ENCODE peak calls at places on chromosomes 13 and 19, in eight cellular contexts. R, M, Z, C, G, U, P and T are unnamed samples.

GRCh38 chr13:23986619-23987018 is 89.3 kb upstream of the C1QTNF9B start:
- DNase-seq in R (no peak), M (no peak), Z (no peak), C (peak), G (no peak), U (no peak), P (no peak), T (no peak)

GRCh38 chr19:17339088-17339741 is 1.9 kb downstream of the GTPBP3 start:
- DNase-seq in R (no peak), M (no peak), Z (no peak), C (no peak), G (peak), U (no peak), P (no peak), T (no peak)

GRCh38 chr19:49149652-49150105 is 5.5 kb downstream of the HRC start:
- DNase-seq in R (peak), M (no peak), Z (no peak), C (peak), G (no peak), U (no peak), P (no peak), T (peak)

GRCh38 chr13:80508031-80508430 is 167.1 kb upstream of the SPRY2 start:
- DNase-seq in R (no peak), M (no peak), Z (no peak), C (no peak), G (no peak), U (no peak), P (no peak), T (no peak)

GRCh38 chr13:51241720-51242119 is 19.5 kb downstream of the FAM124A start:
- DNase-seq in R (no peak), M (no peak), Z (no peak), C (peak), G (no peak), U (no peak), P (no peak), T (no peak)

GRCh38 chr19:17780781-17781180 is 14.2 kb upstream of the B3GNT3 start:
- DNase-seq in R (no peak), M (no peak), Z (no peak), C (no peak), G (no peak), U (no peak), P (no peak), T (no peak)

GRCh38 chr13:55341891-55342290 is 1798.8 kb upstream of the PRR20A start:
- DNase-seq in R (no peak), M (no peak), Z (no peak), C (no peak), G (no peak), U (no peak), P (no peak), T (no peak)

GRCh38 chr13:32969516-32969941 is 46.7 kb upstream of the KL start:
- DNase-seq in R (no peak), M (no peak), Z (no peak), C (peak), G (no peak), U (no peak), P (no peak), T (no peak)

GRCh38 chr19:31064486-31064885 is 284.8 kb downstream of the TSHZ3 start:
- DNase-seq in R (no peak), M (peak), Z (no peak), C (no peak), G (no peak), U (no peak), P (no peak), T (no peak)

GRCh38 chr13:107834717-107835116 is 380.6 kb downstream of the LIG4 start:
- DNase-seq in R (no peak), M (no peak), Z (no peak), C (peak), G (no peak), U (no peak), P (no peak), T (no peak)

GRCh38 chr19:7968008-7968795 is 24.7 kb upstream of the TIMM44 start:
- DNase-seq in R (no peak), M (no peak), Z (no peak), C (no peak), G (no peak), U (no peak), P (no peak), T (no peak)

GRCh38 chr19:7965259-7965841 is 21.9 kb upstream of the TIMM44 start:
- DNase-seq in R (no peak), M (no peak), Z (no peak), C (no peak), G (no peak), U (no peak), P (no peak), T (no peak)

GRCh38 chr19:7963566-7963965 is 20.1 kb upstream of the TIMM44 start:
- DNase-seq in R (no peak), M (no peak), Z (no peak), C (no peak), G (no peak), U (no peak), P (no peak), T (no peak)

GRCh38 chr19:7968796-7969559 is 25.5 kb upstream of the TIMM44 start:
- DNase-seq in R (no peak), M (no peak), Z (no peak), C (no peak), G (no peak), U (no peak), P (no peak), T (no peak)

GRCh38 chr19:7965921-7966665 is 22.6 kb upstream of the TIMM44 start:
- DNase-seq in R (no peak), M (no peak), Z (no peak), C (no peak), G (no peak), U (no peak), P (no peak), T (no peak)
- H3K27ac ChIP-seq in R (no peak), M (no peak), Z (no peak), C (no peak), G (no peak), U (no peak), P (no peak), T (no peak)

DNA sequence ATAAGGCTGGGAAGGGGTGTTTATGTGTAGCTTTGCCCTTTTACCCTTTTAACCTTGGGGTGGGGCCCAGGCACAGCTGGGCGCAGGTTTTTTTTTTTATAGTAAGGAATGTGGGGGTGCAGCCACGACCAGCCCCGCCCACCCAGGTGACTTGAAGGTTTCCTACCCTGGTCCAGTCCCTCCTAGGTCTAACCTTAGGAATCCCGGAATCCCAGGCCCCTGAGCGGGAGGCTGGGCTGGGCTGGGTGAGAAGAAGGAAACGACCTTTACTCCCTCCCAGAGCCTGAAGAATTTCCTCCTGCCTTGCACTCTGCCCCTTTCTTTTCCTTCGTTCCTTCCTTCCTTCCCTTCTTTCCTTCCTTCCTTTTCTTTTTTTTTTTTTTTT is 12.3 kb downstream of the TJP3 start:
- DNase-seq in R (no peak), M (no peak), Z (no peak), C (no peak), G (no peak), U (no peak), P (no peak), T (no peak)
- H3K27ac ChIP-seq in R (no peak), M (no peak), Z (no peak), C (no peak), G (no peak), U (no peak), P (no peak), T (no peak)

DNA sequence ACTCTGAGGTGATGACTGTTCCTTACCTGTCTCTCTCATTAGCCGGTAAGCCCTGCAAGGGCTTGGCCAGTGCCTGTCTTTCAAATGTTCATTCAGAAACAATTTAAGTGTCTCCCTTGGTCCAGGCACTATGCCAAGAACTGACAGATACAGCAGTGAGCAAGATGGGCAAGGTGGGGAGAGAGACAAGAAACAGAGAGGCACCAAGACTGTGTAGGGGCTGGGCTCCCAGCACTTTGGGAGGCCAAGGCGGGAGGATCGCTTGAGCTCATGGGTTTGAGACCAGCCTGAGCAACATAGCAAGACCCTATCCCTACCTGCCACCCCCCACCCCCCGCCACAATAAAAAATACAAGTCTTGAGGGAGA is 1.3 kb upstream of the CCNE1 start:
- DNase-seq in R (no peak), M (peak), Z (no peak), C (no peak), G (peak), U (no peak), P (no peak), T (no peak)
- H3K27ac ChIP-seq in R (peak), M (no peak), Z (no peak), C (peak), G (peak), U (no peak), P (no peak), T (no peak)

GRCh38 chr19:45526971-45527370 is 19.7 kb downstream of the VASP start:
- DNase-seq in R (no peak), M (no peak), Z (no peak), C (no peak), G (no peak), U (no peak), P (no peak), T (no peak)
- H3K27ac ChIP-seq in R (peak), M (no peak), Z (no peak), C (no peak), G (peak), U (peak), P (no peak), T (no peak)

GRCh38 chr19:16085115-16085514 is 8.8 kb downstream of the TPM4 start:
- DNase-seq in R (no peak), M (no peak), Z (no peak), C (peak), G (no peak), U (no peak), P (no peak), T (no peak)

GRCh38 chr19:16088351-16088984 is 12.2 kb downstream of the TPM4 start:
- DNase-seq in R (no peak), M (no peak), Z (no peak), C (peak), G (no peak), U (no peak), P (no peak), T (no peak)

GRCh38 chr19:16088985-16089846 is 12.9 kb downstream of the TPM4 start:
- DNase-seq in R (no peak), M (no peak), Z (no peak), C (no peak), G (no peak), U (no peak), P (no peak), T (no peak)

GRCh38 chr19:16084067-16084685 is 7.9 kb downstream of the TPM4 start:
- DNase-seq in R (no peak), M (no peak), Z (no peak), C (no peak), G (no peak), U (no peak), P (no peak), T (no peak)

DNA sequence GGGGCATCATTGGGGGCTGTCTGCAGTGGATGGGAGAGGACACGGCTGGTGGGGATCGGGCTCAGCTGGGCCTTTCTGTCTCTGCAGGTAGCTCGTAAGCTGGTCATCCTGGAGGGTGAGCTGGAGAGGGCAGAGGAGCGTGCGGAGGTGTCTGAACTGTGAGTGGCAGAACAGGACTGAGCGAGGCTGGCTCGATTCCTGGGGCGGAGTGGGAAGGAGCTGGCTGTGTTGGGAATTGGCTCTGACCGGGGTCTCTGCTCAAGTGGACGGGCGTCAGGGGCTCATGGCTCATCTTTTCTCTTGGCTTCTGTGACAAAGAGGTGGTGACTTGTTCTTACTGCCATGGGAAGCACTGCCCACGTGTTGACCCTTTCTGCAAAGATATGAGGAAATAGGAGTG is 11.6 kb downstream of the TPM4 start:
- DNase-seq in R (no peak), M (no peak), Z (no peak), C (no peak), G (no peak), U (no peak), P (no peak), T (no peak)
- H3K27ac ChIP-seq in R (no peak), M (no peak), Z (no peak), C (no peak), G (peak), U (peak), P (peak), T (no peak)

DNA sequence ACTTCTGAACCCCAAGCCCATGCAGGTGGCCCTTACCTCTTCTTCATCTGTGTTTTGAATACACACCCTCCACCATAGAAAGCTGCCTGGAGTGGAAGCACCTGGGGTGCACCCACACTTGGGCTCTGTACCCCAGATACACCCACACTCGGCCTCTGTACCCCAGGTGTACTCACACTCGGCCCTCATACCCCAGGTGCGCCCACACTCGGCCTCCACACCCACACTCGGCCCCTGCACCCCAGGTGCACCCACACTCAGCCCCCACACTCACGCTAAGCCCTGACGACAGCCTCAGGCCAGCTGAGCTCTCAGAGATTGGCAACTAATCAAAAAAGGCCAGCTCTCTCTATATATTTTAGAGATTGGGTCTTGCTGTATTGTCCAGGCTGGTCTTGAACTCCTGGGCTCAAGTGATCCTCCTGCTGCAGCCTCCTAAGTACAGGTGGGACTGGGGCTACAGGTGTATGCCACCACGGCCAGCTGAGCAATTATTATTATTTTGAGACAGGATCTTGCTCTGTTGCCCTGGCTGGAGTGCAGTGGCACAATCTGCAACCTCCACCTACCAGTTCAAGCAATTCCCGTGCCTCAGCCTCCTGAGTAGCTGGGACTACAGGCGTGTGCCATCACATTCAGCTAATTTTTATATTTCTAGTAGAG is 68.9 kb downstream of the PEX11G start:
- DNase-seq in R (no peak), M (no peak), Z (no peak), C (no peak), G (no peak), U (no peak), P (no peak), T (no peak)
- H3K27ac ChIP-seq in R (no peak), M (no peak), Z (no peak), C (no peak), G (no peak), U (no peak), P (no peak), T (no peak)

DNA sequence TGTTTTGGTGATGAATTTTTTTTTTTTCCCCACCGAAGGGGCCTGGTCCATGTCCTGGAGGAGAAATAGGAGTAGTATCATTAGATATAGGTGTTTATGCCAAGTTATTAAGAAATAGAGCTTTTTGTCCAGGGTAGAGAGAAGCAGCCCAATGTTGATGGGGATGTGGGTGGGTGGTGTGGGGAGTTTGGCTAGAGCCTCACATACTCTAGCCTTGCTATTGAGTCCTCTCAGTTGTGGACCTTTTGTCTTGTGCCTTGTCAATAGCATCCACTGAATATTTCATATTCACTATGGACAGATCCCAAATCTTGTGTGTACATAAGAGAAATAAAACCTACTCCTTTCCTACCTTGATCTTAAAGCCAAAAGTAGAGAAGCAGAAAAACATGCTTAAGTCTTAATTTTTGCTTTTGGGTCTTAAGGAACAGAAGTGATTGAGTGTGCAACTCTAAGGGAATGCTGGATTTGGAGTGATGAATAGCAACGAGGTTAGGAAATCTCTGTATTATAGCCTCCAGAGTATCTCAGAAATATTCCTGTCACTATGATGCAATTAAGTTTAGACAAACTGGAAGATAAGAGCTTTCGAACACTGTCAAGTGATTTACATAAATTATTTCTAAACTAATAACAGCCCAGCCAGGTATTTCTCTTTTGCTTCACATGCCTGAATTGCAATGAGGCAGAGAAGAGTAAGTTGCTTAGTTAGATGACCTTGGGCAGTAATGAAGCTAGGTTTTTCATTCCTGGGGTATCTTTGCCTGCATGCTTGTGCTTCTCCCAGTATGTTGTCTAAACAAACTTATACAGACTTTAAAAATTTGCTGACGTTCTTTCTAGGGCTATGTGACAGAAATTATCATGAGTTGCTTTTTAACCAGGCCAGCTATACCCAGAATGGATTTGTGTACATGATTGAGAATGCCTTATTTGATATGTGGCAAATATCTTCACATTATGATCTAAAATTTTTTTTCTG is 134.3 kb downstream of the LMO7 start:
- DNase-seq in R (no peak), M (no peak), Z (no peak), C (no peak), G (no peak), U (no peak), P (no peak), T (no peak)
- H3K27ac ChIP-seq in R (peak), M (peak), Z (no peak), C (no peak), G (no peak), U (peak), P (no peak), T (no peak)

GRCh38 chr19:41353466-41354342 is at the start of gene TGFB1:
- DNase-seq in R (peak), M (peak), Z (peak), C (peak), G (peak), U (peak), P (peak), T (no peak)

GRCh38 chr19:41354343-41354974 is 737 bp upstream of the TGFB1 start:
- DNase-seq in R (peak), M (no peak), Z (no peak), C (no peak), G (peak), U (no peak), P (no peak), T (no peak)

GRCh38 chr19:41356984-41357739 is 3.4 kb upstream of the TGFB1 start:
- DNase-seq in R (no peak), M (no peak), Z (no peak), C (no peak), G (no peak), U (no peak), P (no peak), T (no peak)

GRCh38 chr19:41355802-41356201 is 2.1 kb upstream of the TGFB1 start:
- DNase-seq in R (peak), M (no peak), Z (no peak), C (no peak), G (peak), U (no peak), P (no peak), T (no peak)

GRCh38 chr19:41355035-41355434 is 1.3 kb upstream of the TGFB1 start:
- DNase-seq in R (no peak), M (no peak), Z (no peak), C (no peak), G (no peak), U (no peak), P (no peak), T (no peak)
- H3K27ac ChIP-seq in R (peak), M (no peak), Z (peak), C (no peak), G (peak), U (no peak), P (no peak), T (no peak)